ENCODE peak calls at places on chromosomes 13 and 19, in eight cellular contexts. One of them, this sample, is unnamed.
A peak's percentile ranks its signal among the peaks of the same experiment; 100 is the strongest.

GRCh38 chr19:23972161-23972560 is 57.5 kb downstream of the ZNF726 start:
- DNase-seq in epithelial cell of esophagus: no peak
- DNase-seq in body of pancreas: no peak
- DNase-seq in right lobe of liver: no peak
- DNase-seq in heart right ventricle: no peak
- DNase-seq in hepatocyte: no peak
- DNase-seq in mammary epithelial cell: no peak
- DNase-seq in psoas muscle: no peak
- DNase-seq in this sample: no peak

GRCh38 chr13:27352698-27353097 is 71.7 kb upstream of the GTF3A start:
- DNase-seq in epithelial cell of esophagus: no peak
- DNase-seq in body of pancreas: no peak
- DNase-seq in right lobe of liver: no peak
- DNase-seq in heart right ventricle: no peak
- DNase-seq in hepatocyte: no peak
- DNase-seq in mammary epithelial cell: no peak
- DNase-seq in psoas muscle: no peak
- DNase-seq in this sample: no peak

GRCh38 chr19:37855098-37855497 is 51.3 kb downstream of the WDR87 start:
- DNase-seq in epithelial cell of esophagus: peak; percentile 57
- DNase-seq in body of pancreas: peak; percentile 14
- DNase-seq in right lobe of liver: no peak
- DNase-seq in heart right ventricle: peak; percentile 13
- DNase-seq in hepatocyte: no peak
- DNase-seq in mammary epithelial cell: peak; percentile 45
- DNase-seq in psoas muscle: no peak
- DNase-seq in this sample: no peak

GRCh38 chr13:74200081-74200480 is 65.9 kb upstream of the KLF12 start:
- DNase-seq in epithelial cell of esophagus: no peak
- DNase-seq in body of pancreas: no peak
- DNase-seq in right lobe of liver: no peak
- DNase-seq in heart right ventricle: no peak
- DNase-seq in hepatocyte: no peak
- DNase-seq in mammary epithelial cell: no peak
- DNase-seq in psoas muscle: no peak
- DNase-seq in this sample: no peak

GRCh38 chr13:41384749-41385503 is 72.4 kb upstream of the RGCC start:
- DNase-seq in epithelial cell of esophagus: no peak
- DNase-seq in body of pancreas: no peak
- DNase-seq in right lobe of liver: no peak
- DNase-seq in heart right ventricle: no peak
- DNase-seq in hepatocyte: no peak
- DNase-seq in mammary epithelial cell: no peak
- DNase-seq in psoas muscle: no peak
- DNase-seq in this sample: no peak

GRCh38 chr13:60448907-60449510 is 52.0 kb downstream of the TDRD3 start:
- DNase-seq in epithelial cell of esophagus: peak; percentile 64
- DNase-seq in body of pancreas: no peak
- DNase-seq in right lobe of liver: no peak
- DNase-seq in heart right ventricle: peak; percentile 24
- DNase-seq in hepatocyte: peak; percentile 58
- DNase-seq in mammary epithelial cell: peak; percentile 27
- DNase-seq in psoas muscle: no peak
- DNase-seq in this sample: no peak

GRCh38 chr13:108609353-108609752 is 20.1 kb upstream of the MYO16 start:
- DNase-seq in epithelial cell of esophagus: peak; percentile 21
- DNase-seq in body of pancreas: no peak
- DNase-seq in right lobe of liver: no peak
- DNase-seq in heart right ventricle: no peak
- DNase-seq in hepatocyte: peak; percentile 37
- DNase-seq in mammary epithelial cell: peak; percentile 4
- DNase-seq in psoas muscle: no peak
- DNase-seq in this sample: no peak

GRCh38 chr19:13150919-13151604 is 851 bp downstream of the IER2 start:
- DNase-seq in epithelial cell of esophagus: no peak
- DNase-seq in body of pancreas: peak; percentile 43
- DNase-seq in right lobe of liver: peak; percentile 55
- DNase-seq in heart right ventricle: peak; percentile 53
- DNase-seq in hepatocyte: peak; percentile 35
- DNase-seq in mammary epithelial cell: no peak
- DNase-seq in psoas muscle: no peak
- DNase-seq in this sample: no peak

GRCh38 chr19:33234736-33235135 is 9.1 kb upstream of the SLC7A10 start:
- DNase-seq in epithelial cell of esophagus: no peak
- DNase-seq in body of pancreas: no peak
- DNase-seq in right lobe of liver: no peak
- DNase-seq in heart right ventricle: no peak
- DNase-seq in hepatocyte: no peak
- DNase-seq in mammary epithelial cell: no peak
- DNase-seq in psoas muscle: peak; percentile 42
- DNase-seq in this sample: no peak

GRCh38 chr19:41376241-41376997 is at the start of gene TMEM91:
- DNase-seq in epithelial cell of esophagus: peak; percentile 53
- DNase-seq in body of pancreas: peak; percentile 52
- DNase-seq in right lobe of liver: peak; percentile 48
- DNase-seq in heart right ventricle: peak; percentile 29
- DNase-seq in hepatocyte: peak; percentile 52
- DNase-seq in mammary epithelial cell: peak; percentile 53
- DNase-seq in psoas muscle: peak; percentile 65
- DNase-seq in this sample: no peak

GRCh38 chr19:4966591-4966990 is 2.3 kb upstream of the KDM4B start:
- DNase-seq in epithelial cell of esophagus: no peak
- DNase-seq in body of pancreas: no peak
- DNase-seq in right lobe of liver: no peak
- DNase-seq in heart right ventricle: no peak
- DNase-seq in hepatocyte: no peak
- DNase-seq in mammary epithelial cell: no peak
- DNase-seq in psoas muscle: peak; percentile 11
- DNase-seq in this sample: no peak

GRCh38 chr19:5785423-5785822 is 877 bp upstream of the PRR22 start:
- DNase-seq in epithelial cell of esophagus: no peak
- DNase-seq in body of pancreas: no peak
- DNase-seq in right lobe of liver: no peak
- DNase-seq in heart right ventricle: no peak
- DNase-seq in hepatocyte: no peak
- DNase-seq in mammary epithelial cell: no peak
- DNase-seq in psoas muscle: no peak
- DNase-seq in this sample: no peak

GRCh38 chr13:95624020-95624419 is 20.5 kb downstream of the DZIP1 start:
- DNase-seq in epithelial cell of esophagus: peak; percentile 68
- DNase-seq in body of pancreas: peak; percentile 37
- DNase-seq in right lobe of liver: no peak
- DNase-seq in heart right ventricle: no peak
- DNase-seq in hepatocyte: peak; percentile 75
- DNase-seq in mammary epithelial cell: peak; percentile 40
- DNase-seq in psoas muscle: no peak
- DNase-seq in this sample: no peak

GRCh38 chr19:6312018-6312417 is 21.4 kb downstream of the ACER1 start:
- DNase-seq in epithelial cell of esophagus: no peak
- DNase-seq in body of pancreas: no peak
- DNase-seq in right lobe of liver: no peak
- DNase-seq in heart right ventricle: no peak
- DNase-seq in hepatocyte: no peak
- DNase-seq in mammary epithelial cell: no peak
- DNase-seq in psoas muscle: no peak
- DNase-seq in this sample: no peak

GRCh38 chr13:74026753-74027152 is 107.5 kb downstream of the KLF12 start:
- DNase-seq in epithelial cell of esophagus: peak; percentile 56
- DNase-seq in body of pancreas: no peak
- DNase-seq in right lobe of liver: no peak
- DNase-seq in heart right ventricle: no peak
- DNase-seq in hepatocyte: peak; percentile 32
- DNase-seq in mammary epithelial cell: peak; percentile 25
- DNase-seq in psoas muscle: no peak
- DNase-seq in this sample: peak; percentile 52

GRCh38 chr13:35139591-35139990 is 197.5 kb downstream of the NBEA start:
- DNase-seq in epithelial cell of esophagus: no peak
- DNase-seq in body of pancreas: no peak
- DNase-seq in right lobe of liver: no peak
- DNase-seq in heart right ventricle: no peak
- DNase-seq in hepatocyte: no peak
- DNase-seq in mammary epithelial cell: no peak
- DNase-seq in psoas muscle: no peak
- DNase-seq in this sample: no peak

GRCh38 chr19:41531438-41532311 is 44.3 kb upstream of the CEACAM21 start:
- DNase-seq in epithelial cell of esophagus: peak; percentile 26
- DNase-seq in body of pancreas: peak; percentile 58
- DNase-seq in right lobe of liver: peak; percentile 69
- DNase-seq in heart right ventricle: peak; percentile 92
- DNase-seq in hepatocyte: no peak
- DNase-seq in mammary epithelial cell: peak; percentile 40
- DNase-seq in psoas muscle: peak; percentile 81
- DNase-seq in this sample: peak; percentile 77

GRCh38 chr13:109191422-109191821 is 562.0 kb downstream of the MYO16 start:
- DNase-seq in epithelial cell of esophagus: no peak
- DNase-seq in body of pancreas: no peak
- DNase-seq in right lobe of liver: no peak
- DNase-seq in heart right ventricle: peak; percentile 16
- DNase-seq in hepatocyte: no peak
- DNase-seq in mammary epithelial cell: no peak
- DNase-seq in psoas muscle: no peak
- DNase-seq in this sample: no peak

GRCh38 chr13:95641961-95642621 is 2.4 kb downstream of the DZIP1 start:
- DNase-seq in epithelial cell of esophagus: peak; percentile 58
- DNase-seq in body of pancreas: peak; percentile 51
- DNase-seq in right lobe of liver: peak; percentile 82
- DNase-seq in heart right ventricle: no peak
- DNase-seq in hepatocyte: peak; percentile 73
- DNase-seq in mammary epithelial cell: peak; percentile 46
- DNase-seq in psoas muscle: peak; percentile 58
- DNase-seq in this sample: no peak

GRCh38 chr13:46168818-46169217 is 13.2 kb downstream of the LCP1 start:
- DNase-seq in epithelial cell of esophagus: no peak
- DNase-seq in body of pancreas: no peak
- DNase-seq in right lobe of liver: no peak
- DNase-seq in heart right ventricle: no peak
- DNase-seq in hepatocyte: no peak
- DNase-seq in mammary epithelial cell: no peak
- DNase-seq in psoas muscle: no peak
- DNase-seq in this sample: no peak
- H3K4me3 ChIP-seq in epithelial cell of esophagus: no peak overlapping the region
- H3K4me3 ChIP-seq in body of pancreas: no peak overlapping the region
- H3K4me3 ChIP-seq in right lobe of liver: no peak overlapping the region
- H3K4me3 ChIP-seq in heart right ventricle: peak overlapping the region; percentile 3
- H3K4me3 ChIP-seq in hepatocyte: no peak overlapping the region
- H3K4me3 ChIP-seq in mammary epithelial cell: no peak overlapping the region
- H3K4me3 ChIP-seq in psoas muscle: no peak overlapping the region
- H3K4me3 ChIP-seq in this sample: peak overlapping the region; percentile 35

GRCh38 chr19:58563034-58563573 is 4.7 kb upstream of the UBE2M start:
- DNase-seq in epithelial cell of esophagus: no peak
- DNase-seq in body of pancreas: peak; percentile 59
- DNase-seq in right lobe of liver: no peak
- DNase-seq in heart right ventricle: no peak
- DNase-seq in hepatocyte: peak; percentile 8
- DNase-seq in mammary epithelial cell: peak; percentile 32
- DNase-seq in psoas muscle: peak; percentile 75
- DNase-seq in this sample: no peak

GRCh38 chr19:58562126-58563033 is 4.0 kb upstream of the UBE2M start:
- DNase-seq in epithelial cell of esophagus: peak; percentile 68
- DNase-seq in body of pancreas: peak; percentile 55
- DNase-seq in right lobe of liver: peak; percentile 52
- DNase-seq in heart right ventricle: no peak
- DNase-seq in hepatocyte: peak; percentile 27
- DNase-seq in mammary epithelial cell: peak; percentile 45
- DNase-seq in psoas muscle: peak; percentile 80
- DNase-seq in this sample: no peak

GRCh38 chr19:58560007-58560887 is 1.8 kb upstream of the UBE2M start:
- DNase-seq in epithelial cell of esophagus: no peak
- DNase-seq in body of pancreas: no peak
- DNase-seq in right lobe of liver: no peak
- DNase-seq in heart right ventricle: no peak
- DNase-seq in hepatocyte: peak; percentile 10
- DNase-seq in mammary epithelial cell: no peak
- DNase-seq in psoas muscle: peak; percentile 51
- DNase-seq in this sample: no peak

GRCh38 chr19:58560921-58561320 is 2.5 kb upstream of the UBE2M start:
- DNase-seq in epithelial cell of esophagus: no peak
- DNase-seq in body of pancreas: no peak
- DNase-seq in right lobe of liver: peak; percentile 8
- DNase-seq in heart right ventricle: no peak
- DNase-seq in hepatocyte: peak; percentile 2
- DNase-seq in mammary epithelial cell: no peak
- DNase-seq in psoas muscle: peak; percentile 32
- DNase-seq in this sample: no peak

GRCh38 chr19:58561373-58562125 is 3.1 kb upstream of the UBE2M start:
- DNase-seq in epithelial cell of esophagus: no peak
- DNase-seq in body of pancreas: no peak
- DNase-seq in right lobe of liver: no peak
- DNase-seq in heart right ventricle: no peak
- DNase-seq in hepatocyte: peak; percentile 3
- DNase-seq in mammary epithelial cell: no peak
- DNase-seq in psoas muscle: peak; percentile 33
- DNase-seq in this sample: no peak
- H3K4me3 ChIP-seq in epithelial cell of esophagus: peak overlapping the region; percentile 57
- H3K4me3 ChIP-seq in body of pancreas: no peak overlapping the region
- H3K4me3 ChIP-seq in right lobe of liver: no peak overlapping the region
- H3K4me3 ChIP-seq in heart right ventricle: peak overlapping the region; percentile 53
- H3K4me3 ChIP-seq in hepatocyte: no peak overlapping the region
- H3K4me3 ChIP-seq in mammary epithelial cell: peak overlapping the region; percentile 28
- H3K4me3 ChIP-seq in psoas muscle: peak overlapping the region; percentile 63
- H3K4me3 ChIP-seq in this sample: peak overlapping the region; percentile 65

GRCh38 chr19:10899171-10899653 is 27.9 kb downstream of the CARM1 start:
- DNase-seq in epithelial cell of esophagus: peak; percentile 52
- DNase-seq in body of pancreas: peak; percentile 93
- DNase-seq in right lobe of liver: peak; percentile 85
- DNase-seq in heart right ventricle: peak; percentile 54
- DNase-seq in hepatocyte: no peak
- DNase-seq in mammary epithelial cell: peak; percentile 74
- DNase-seq in psoas muscle: peak; percentile 91
- DNase-seq in this sample: no peak
- H3K4me3 ChIP-seq in epithelial cell of esophagus: no peak overlapping the region
- H3K4me3 ChIP-seq in body of pancreas: no peak overlapping the region
- H3K4me3 ChIP-seq in right lobe of liver: no peak overlapping the region
- H3K4me3 ChIP-seq in heart right ventricle: no peak overlapping the region
- H3K4me3 ChIP-seq in hepatocyte: no peak overlapping the region
- H3K4me3 ChIP-seq in mammary epithelial cell: no peak overlapping the region
- H3K4me3 ChIP-seq in psoas muscle: no peak overlapping the region
- H3K4me3 ChIP-seq in this sample: no peak overlapping the region

GRCh38 chr13:96696501-96696900 is 297.8 kb downstream of the OXGR1 start:
- DNase-seq in epithelial cell of esophagus: no peak
- DNase-seq in body of pancreas: no peak
- DNase-seq in right lobe of liver: no peak
- DNase-seq in heart right ventricle: no peak
- DNase-seq in hepatocyte: no peak
- DNase-seq in mammary epithelial cell: no peak
- DNase-seq in psoas muscle: no peak
- DNase-seq in this sample: no peak

GRCh38 chr13:96686286-96686685 is 308.0 kb downstream of the OXGR1 start:
- DNase-seq in epithelial cell of esophagus: no peak
- DNase-seq in body of pancreas: no peak
- DNase-seq in right lobe of liver: no peak
- DNase-seq in heart right ventricle: no peak
- DNase-seq in hepatocyte: no peak
- DNase-seq in mammary epithelial cell: no peak
- DNase-seq in psoas muscle: no peak
- DNase-seq in this sample: no peak

DNA sequence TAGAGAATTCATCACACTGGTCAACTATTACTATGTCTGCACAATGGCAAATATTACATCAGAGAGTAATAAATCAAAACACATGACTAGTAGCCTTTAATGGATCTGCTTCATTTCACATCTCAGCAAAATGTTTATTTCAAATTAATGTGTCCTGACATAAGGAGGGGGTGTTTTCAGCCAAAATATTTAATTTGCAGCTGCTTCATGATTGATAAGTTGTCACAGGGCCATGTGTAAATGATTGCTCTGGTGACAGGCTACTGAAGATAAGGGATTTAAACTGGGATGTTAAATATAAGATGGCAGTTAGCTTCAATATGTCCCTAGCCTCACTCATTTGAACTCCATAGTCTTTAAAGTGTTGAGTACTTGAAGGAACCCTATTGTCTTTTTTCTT is 303.3 kb downstream of the OXGR1 start:
- DNase-seq in epithelial cell of esophagus: no peak
- DNase-seq in body of pancreas: no peak
- DNase-seq in right lobe of liver: no peak
- DNase-seq in heart right ventricle: no peak
- DNase-seq in hepatocyte: no peak
- DNase-seq in mammary epithelial cell: no peak
- DNase-seq in psoas muscle: no peak
- DNase-seq in this sample: no peak
- H3K4me3 ChIP-seq in epithelial cell of esophagus: no peak overlapping the region
- H3K4me3 ChIP-seq in body of pancreas: no peak overlapping the region
- H3K4me3 ChIP-seq in right lobe of liver: no peak overlapping the region
- H3K4me3 ChIP-seq in heart right ventricle: no peak overlapping the region
- H3K4me3 ChIP-seq in hepatocyte: no peak overlapping the region
- H3K4me3 ChIP-seq in mammary epithelial cell: no peak overlapping the region
- H3K4me3 ChIP-seq in psoas muscle: no peak overlapping the region
- H3K4me3 ChIP-seq in this sample: no peak overlapping the region

This sample was measured in effector memory CD4-positive, alpha-beta T cell.